ENCODE peak calls at places on chromosomes 2 and 18, in nine cellular contexts. Z is HCT116, O is WERI-Rb-1, N is A549, P is GM12865, D is AG09309, U is osteocyte, Q is fibroblast of the aortic adventitia, Y is neural crest cell. G is an unnamed sample.

GRCh38 chr2:148653437-148653836 is 8.9 kb downstream of the EPC2 start:
- DNase-seq in Z (no peak), O (no peak), N (no peak), P (peak; percentile 64), D (no peak), U (no peak), Q (no peak), Y (no peak), G (no peak)

GRCh38 chr2:173831312-173832229 is 133.6 kb downstream of the SP3 start:
- DNase-seq in Z (no peak), O (no peak), N (no peak), P (no peak), D (peak; percentile 75), U (no peak), Q (peak; percentile 83), Y (peak; percentile 47), G (peak; percentile 38)

GRCh38 chr2:234110219-234110618 is 59.7 kb downstream of the SPP2 start:
- DNase-seq in Z (no peak), O (no peak), N (no peak), P (no peak), D (no peak), U (no peak), Q (peak; percentile 16), Y (no peak), G (no peak)

GRCh38 chr2:197972017-197972416 is 167.6 kb downstream of the PLCL1 start:
- DNase-seq in Z (no peak), O (no peak), N (no peak), P (no peak), D (peak; percentile 70), U (no peak), Q (peak; percentile 98), Y (no peak), G (no peak)

GRCh38 chr2:229153307-229153706 is 117.8 kb downstream of the PID1 start:
- DNase-seq in Z (no peak), O (no peak), N (no peak), P (no peak), D (no peak), U (no peak), Q (no peak), Y (no peak), G (no peak)

GRCh38 chr2:239727182-239727775 is 297.9 kb downstream of the NDUFA10 start:
- DNase-seq in Z (no peak), O (no peak), N (no peak), P (no peak), D (no peak), U (no peak), Q (no peak), Y (no peak), G (no peak)

GRCh38 chr18:79533591-79533990 is 137.9 kb downstream of the NFATC1 start:
- DNase-seq in Z (no peak), O (no peak), N (no peak), P (no peak), D (no peak), U (no peak), Q (no peak), Y (no peak), G (no peak)

GRCh38 chr2:58834404-58834803 is 593.3 kb upstream of the FANCL start:
- DNase-seq in Z (no peak), O (no peak), N (no peak), P (peak; percentile 17), D (no peak), U (no peak), Q (peak; percentile 9), Y (peak; percentile 48), G (peak; percentile 79)

GRCh38 chr2:108229875-108230274 is 9.9 kb upstream of the SULT1C3 start:
- DNase-seq in Z (no peak), O (no peak), N (no peak), P (no peak), D (no peak), U (no peak), Q (no peak), Y (no peak), G (no peak)

GRCh38 chr2:9666306-9666705 is 35.5 kb upstream of the YWHAQ start:
- DNase-seq in Z (no peak), O (no peak), N (no peak), P (no peak), D (no peak), U (no peak), Q (peak; percentile 25), Y (no peak), G (no peak)

GRCh38 chr2:9664365-9664764 is 33.6 kb upstream of the YWHAQ start:
- DNase-seq in Z (no peak), O (no peak), N (no peak), P (no peak), D (no peak), U (no peak), Q (no peak), Y (no peak), G (no peak)

GRCh38 chr2:9667826-9668225 is 37.0 kb upstream of the YWHAQ start:
- DNase-seq in Z (no peak), O (no peak), N (no peak), P (no peak), D (no peak), U (no peak), Q (no peak), Y (no peak), G (no peak)

GRCh38 chr2:9663008-9663879 is 32.4 kb upstream of the YWHAQ start:
- DNase-seq in Z (no peak), O (no peak), N (no peak), P (peak; percentile 85), D (no peak), U (no peak), Q (no peak), Y (no peak), G (no peak)

DNA sequence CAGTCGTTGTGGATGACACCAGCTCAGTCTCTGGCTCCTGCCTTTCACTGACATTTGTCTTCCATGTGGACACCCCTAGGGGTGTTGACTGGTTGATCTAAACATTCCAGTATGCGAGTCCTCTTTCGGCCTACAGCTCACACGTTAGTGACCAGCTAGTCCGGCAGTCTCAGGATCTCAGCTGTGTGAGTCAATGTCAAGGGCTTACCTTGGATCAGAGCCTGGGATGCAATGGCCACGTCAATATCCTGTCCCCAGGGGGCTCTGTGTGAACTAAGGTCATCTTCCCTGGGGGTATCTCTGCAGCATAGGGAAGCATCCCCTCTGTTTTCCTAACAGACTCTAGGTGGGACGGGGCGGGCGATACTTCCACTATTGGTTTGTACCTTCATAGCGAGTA is 35.1 kb upstream of the YWHAQ start:
- DNase-seq in Z (no peak), O (no peak), N (no peak), P (no peak), D (peak; percentile 55), U (no peak), Q (peak; percentile 66), Y (no peak), G (no peak)
- TF ChIP-seq CTCF in Z (no peak), O (no peak), N (no peak), P (no peak), D (no peak), U (no peak), Q (no peak), Y (no peak), G (no peak)

DNA sequence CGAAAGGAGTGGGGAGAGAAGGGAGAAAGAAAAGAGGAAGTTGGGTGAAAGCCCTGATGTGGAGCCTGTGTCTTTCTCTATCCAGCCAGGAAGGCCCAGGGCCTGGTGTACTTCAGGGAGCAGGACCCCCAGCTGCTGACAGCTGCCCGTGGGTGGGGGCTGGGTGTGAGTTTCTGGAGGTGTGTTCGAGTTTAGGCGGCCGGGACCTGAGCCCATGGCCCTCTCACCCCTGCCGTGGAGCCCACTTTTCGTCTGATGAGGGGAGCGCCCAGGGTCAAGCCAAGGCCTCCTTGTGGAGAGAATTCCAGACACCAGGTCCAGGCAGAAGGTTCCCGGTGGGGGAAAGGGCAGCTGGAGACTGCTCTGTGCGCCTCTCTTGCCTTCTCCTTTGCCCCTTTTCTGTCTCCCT is 2.2 kb downstream of the SIX3 start:
- DNase-seq in Z (no peak), O (no peak), N (no peak), P (no peak), D (no peak), U (no peak), Q (no peak), Y (no peak), G (no peak)
- TF ChIP-seq CTCF in Z (no peak), O (peak; percentile 5), N (no peak), P (no peak), D (no peak), U (no peak), Q (no peak), Y (no peak), G (no peak)

DNA sequence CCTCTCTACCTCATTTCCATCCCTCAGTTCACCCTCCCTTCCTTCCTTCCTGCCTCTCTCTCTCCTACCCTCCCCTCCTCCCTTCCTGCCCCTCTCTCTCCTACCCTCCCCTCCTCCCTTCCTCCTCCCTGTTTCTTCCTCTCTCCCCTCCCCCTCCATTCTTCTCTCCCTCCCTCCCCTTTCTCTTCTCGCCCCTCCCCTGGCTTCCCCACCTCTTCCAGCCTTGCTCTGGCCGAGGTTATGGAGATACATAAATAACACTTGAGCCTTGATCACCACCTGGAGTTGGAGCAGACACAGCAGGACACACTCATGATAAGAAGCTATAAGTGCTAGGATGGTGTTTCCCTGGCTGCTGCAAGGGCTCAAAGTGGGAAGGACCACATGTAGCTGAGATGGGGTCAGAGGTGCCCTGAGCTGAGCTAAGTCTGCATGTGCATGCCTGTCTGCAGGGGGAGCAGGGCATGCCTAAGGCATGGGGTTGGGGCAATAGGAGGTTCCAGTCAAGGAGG is 326.1 kb upstream of the HS6ST1 start:
- DNase-seq in Z (no peak), O (no peak), N (no peak), P (no peak), D (no peak), U (no peak), Q (no peak), Y (no peak), G (no peak)
- TF ChIP-seq CTCF in Z (peak; percentile 21), O (peak; percentile 27), N (no peak), P (no peak), D (no peak), U (peak; percentile 5), Q (no peak), Y (no peak), G (no peak)

GRCh38 chr2:102520009-102520408 is 47.0 kb downstream of the SLC9A4 start:
- DNase-seq in Z (peak; percentile 36), O (peak; percentile 10), N (peak; percentile 14), P (peak; percentile 68), D (no peak), U (no peak), Q (peak; percentile 22), Y (no peak), G (peak; percentile 20)
- TF ChIP-seq CTCF in Z (peak; percentile 87), O (peak; percentile 69), N (peak; percentile 54), P (peak; percentile 79), D (peak; percentile 48), U (peak; percentile 49), Q (peak; percentile 55), Y (peak; percentile 76), G (peak; percentile 73)

GRCh38 chr2:122136071-122136470 is 380.6 kb downstream of the TSN start:
- DNase-seq in Z (peak; percentile 16), O (peak; percentile 48), N (peak; percentile 27), P (peak; percentile 51), D (no peak), U (no peak), Q (no peak), Y (no peak), G (peak; percentile 6)
- TF ChIP-seq CTCF in Z (peak; percentile 69), O (peak; percentile 84), N (peak; percentile 25), P (peak; percentile 32), D (peak; percentile 72), U (peak; percentile 22), Q (peak; percentile 31), Y (peak; percentile 43), G (peak; percentile 39)

GRCh38 chr18:76259012-76259568 is 236.0 kb downstream of the ZNF516 start:
- DNase-seq in Z (no peak), O (no peak), N (no peak), P (no peak), D (no peak), U (no peak), Q (no peak), Y (no peak), G (no peak)
- TF ChIP-seq CTCF in Z (peak; percentile 14), O (peak; percentile 20), N (no peak), P (no peak), D (no peak), U (no peak), Q (no peak), Y (peak; percentile 41), G (no peak)

GRCh38 chr2:146147448-146148012 is 1627.6 kb upstream of the ZEB2 start:
- DNase-seq in Z (no peak), O (no peak), N (no peak), P (no peak), D (no peak), U (no peak), Q (peak; percentile 2), Y (no peak), G (no peak)
- TF ChIP-seq CTCF in Z (peak; percentile 29), O (peak; percentile 51), N (no peak), P (no peak), D (no peak), U (peak; percentile 11), Q (peak; percentile 17), Y (no peak), G (no peak)